ENCODE peak calls at places on chromosomes 1 and 21, in six cellular contexts. D is cardiac fibroblast; O is fibroblast of lung; H is iris pigment epithelial cell; W is activated CD4-positive, CD25-positive, alpha-beta regulatory T cell treated with anti-CD3 and anti-CD28 coated beads, Interleukin-2, amount 50 U/mL, for 72 hours; T is activated T-helper 9 cell treated with anti-CD3 and anti-CD28 coated beads, Interleukin-2, amount 50 U/mL, for 16 hours. Y is an unnamed sample.

GRCh38 chr1:72140222-72140621 is 142.1 kb downstream of the NEGR1 start:
- DNase-seq in D (no peak), O (peak), H (no peak), W (no peak), T (no peak), Y (no peak)

GRCh38 chr1:3557366-3557765 is 53.9 kb downstream of the MEGF6 start:
- DNase-seq in D (no peak), O (peak), H (no peak), W (no peak), T (no peak), Y (no peak)

GRCh38 chr1:109483658-109484518 is at the start of gene ATXN7L2:
- DNase-seq in D (peak), O (peak), H (peak), W (peak), T (peak), Y (peak)

GRCh38 chr1:248375446-248375845 is at the start of gene OR2T6:
- DNase-seq in D (no peak), O (no peak), H (no peak), W (no peak), T (no peak), Y (no peak)

GRCh38 chr21:28641731-28642130 is 350.9 kb downstream of the LTN1 start:
- DNase-seq in D (no peak), O (no peak), H (no peak), W (no peak), T (no peak), Y (no peak)

GRCh38 chr1:11766429-11766776 is 4.4 kb downstream of the C1orf167 start:
- DNase-seq in D (no peak), O (no peak), H (no peak), W (no peak), T (no peak), Y (no peak)

GRCh38 chr1:169110691-169111447 is 4.4 kb downstream of the ATP1B1 start:
- DNase-seq in D (peak), O (peak), H (peak), W (no peak), T (no peak), Y (peak)

GRCh38 chr21:23853796-23854379 is 1753.4 kb downstream of the MRPL39 start:
- DNase-seq in D (peak), O (peak), H (peak), W (no peak), T (no peak), Y (no peak)

GRCh38 chr1:31627301-31627929 is 9.9 kb downstream of the HCRTR1 start:
- DNase-seq in D (peak), O (no peak), H (no peak), W (no peak), T (no peak), Y (no peak)

GRCh38 chr21:45772180-45772579 is 128.7 kb downstream of the PCBP3 start:
- DNase-seq in D (no peak), O (no peak), H (no peak), W (no peak), T (no peak), Y (no peak)

GRCh38 chr1:153024413-153024812 is 6.6 kb upstream of the SPRR1B start:
- DNase-seq in D (no peak), O (no peak), H (no peak), W (no peak), T (no peak), Y (no peak)

GRCh38 chr1:75796376-75797272 is at the start of gene MSH4:
- DNase-seq in D (no peak), O (peak), H (no peak), W (no peak), T (no peak), Y (no peak)

GRCh38 chr1:93576346-93576745 is 105.3 kb downstream of the BCAR3 start:
- DNase-seq in D (no peak), O (peak), H (no peak), W (no peak), T (no peak), Y (no peak)

GRCh38 chr1:9505142-9505541 is 34.1 kb upstream of the SLC25A33 start:
- DNase-seq in D (no peak), O (no peak), H (no peak), W (no peak), T (no peak), Y (no peak)

GRCh38 chr1:206723500-206724472 is 39.1 kb downstream of the MAPKAPK2 start:
- DNase-seq in D (peak), O (peak), H (peak), W (no peak), T (no peak), Y (no peak)

GRCh38 chr21:46159390-46159789 is 4.0 kb upstream of the FTCD start:
- DNase-seq in D (no peak), O (no peak), H (no peak), W (no peak), T (no peak), Y (no peak)

GRCh38 chr1:60008500-60008899 is 65.1 kb downstream of the C1orf87 start:
- DNase-seq in D (no peak), O (no peak), H (no peak), W (no peak), T (no peak), Y (no peak)

GRCh38 chr1:37944816-37945215 is 2.0 kb downstream of the INPP5B start:
- DNase-seq in D (no peak), O (no peak), H (no peak), W (no peak), T (no peak), Y (no peak)

GRCh38 chr1:27544818-27545612 is 55.0 kb upstream of the WASF2 start:
- DNase-seq in D (peak), O (peak), H (no peak), W (no peak), T (no peak), Y (no peak)

GRCh38 chr1:229629251-229629650 is 3.2 kb downstream of the URB2 start:
- DNase-seq in D (no peak), O (peak), H (peak), W (no peak), T (no peak), Y (no peak)

GRCh38 chr1:219582310-219582709 is 30.6 kb downstream of the ZC3H11B start:
- DNase-seq in D (peak), O (peak), H (peak), W (no peak), T (no peak), Y (no peak)

GRCh38 chr1:32816676-32817158 is 441 bp downstream of the YARS1 start:
- DNase-seq in D (peak), O (peak), H (peak), W (no peak), T (no peak), Y (no peak)

GRCh38 chr1:77725706-77726105 is 33.9 kb downstream of the USP33 start:
- DNase-seq in D (no peak), O (no peak), H (no peak), W (no peak), T (no peak), Y (no peak)

Y was measured in pulmonary artery endothelial cell.